ENCODE peak calls at places on chromosomes 16 and 17, in ten cellular contexts. One of them, this sample, is unnamed.

GRCh38 chr17:17387461-17388362 is 84.5 kb downstream of the NT5M start:
- DNase-seq in NT2/D1: no peak
- DNase-seq in tibial artery: no peak
- DNase-seq in AG20443: no peak
- DNase-seq in HT-29: peak; percentile 81
- DNase-seq in left cardiac atrium: no peak
- DNase-seq in foreskin keratinocyte: peak; percentile 70
- DNase-seq in stimulated activated effector memory CD8-positive, alpha-beta T cell treated with anti-CD3 and anti-CD28 coated beads, Interleukin-12 subunit alpha, Interleukin-12 subunit beta, amount 100 ng/mL, for 72 hours: no peak
- DNase-seq in cardiac muscle cell: peak; percentile 44
- DNase-seq in fibroblast of lung: no peak
- DNase-seq in this sample: no peak

GRCh38 chr17:8041980-8042379 is 3.1 kb downstream of the ALOX15B start:
- DNase-seq in fibroblast of lung: no peak
- DNase-seq in left cardiac atrium: no peak
- DNase-seq in AG20443: no peak
- DNase-seq in tibial artery: no peak
- DNase-seq in NT2/D1: no peak
- DNase-seq in foreskin keratinocyte: no peak
- DNase-seq in HT-29: no peak
- DNase-seq in cardiac muscle cell: no peak
- DNase-seq in stimulated activated effector memory CD8-positive, alpha-beta T cell treated with anti-CD3 and anti-CD28 coated beads, Interleukin-12 subunit alpha, Interleukin-12 subunit beta, amount 100 ng/mL, for 72 hours: no peak
- DNase-seq in this sample: peak; percentile 60

GRCh38 chr17:78595135-78595810 is 18.1 kb upstream of the DNAH17 start:
- DNase-seq in fibroblast of lung: no peak
- DNase-seq in left cardiac atrium: no peak
- DNase-seq in AG20443: no peak
- DNase-seq in cardiac muscle cell: no peak
- DNase-seq in HT-29: no peak
- DNase-seq in foreskin keratinocyte: no peak
- DNase-seq in NT2/D1: no peak
- DNase-seq in stimulated activated effector memory CD8-positive, alpha-beta T cell treated with anti-CD3 and anti-CD28 coated beads, Interleukin-12 subunit alpha, Interleukin-12 subunit beta, amount 100 ng/mL, for 72 hours: no peak
- DNase-seq in tibial artery: no peak
- DNase-seq in this sample: no peak

GRCh38 chr16:89366561-89367537 is 123.5 kb downstream of the ANKRD11 start:
- DNase-seq in fibroblast of lung: no peak
- DNase-seq in left cardiac atrium: no peak
- DNase-seq in HT-29: no peak
- DNase-seq in stimulated activated effector memory CD8-positive, alpha-beta T cell treated with anti-CD3 and anti-CD28 coated beads, Interleukin-12 subunit alpha, Interleukin-12 subunit beta, amount 100 ng/mL, for 72 hours: no peak
- DNase-seq in foreskin keratinocyte: peak; percentile 71
- DNase-seq in NT2/D1: no peak
- DNase-seq in cardiac muscle cell: no peak
- DNase-seq in tibial artery: no peak
- DNase-seq in AG20443: no peak
- DNase-seq in this sample: no peak

GRCh38 chr17:7558544-7559306 is at the start of gene TNFSF13:
- DNase-seq in NT2/D1: no peak
- DNase-seq in foreskin keratinocyte: no peak
- DNase-seq in tibial artery: peak; percentile 64
- DNase-seq in fibroblast of lung: no peak
- DNase-seq in stimulated activated effector memory CD8-positive, alpha-beta T cell treated with anti-CD3 and anti-CD28 coated beads, Interleukin-12 subunit alpha, Interleukin-12 subunit beta, amount 100 ng/mL, for 72 hours: peak; percentile 50
- DNase-seq in AG20443: peak; percentile 18
- DNase-seq in left cardiac atrium: peak; percentile 57
- DNase-seq in cardiac muscle cell: no peak
- DNase-seq in HT-29: no peak
- DNase-seq in this sample: no peak

GRCh38 chr17:50660042-50660886 is 25.6 kb downstream of the ABCC3 start:
- DNase-seq in cardiac muscle cell: no peak
- DNase-seq in AG20443: peak; percentile 65
- DNase-seq in left cardiac atrium: peak; percentile 65
- DNase-seq in NT2/D1: no peak
- DNase-seq in fibroblast of lung: no peak
- DNase-seq in foreskin keratinocyte: no peak
- DNase-seq in HT-29: peak; percentile 86
- DNase-seq in stimulated activated effector memory CD8-positive, alpha-beta T cell treated with anti-CD3 and anti-CD28 coated beads, Interleukin-12 subunit alpha, Interleukin-12 subunit beta, amount 100 ng/mL, for 72 hours: no peak
- DNase-seq in tibial artery: peak; percentile 54
- DNase-seq in this sample: no peak

GRCh38 chr17:75504347-75505151 is 10.8 kb downstream of the CASKIN2 start:
- DNase-seq in AG20443: peak; percentile 55
- DNase-seq in NT2/D1: peak; percentile 23
- DNase-seq in fibroblast of lung: no peak
- DNase-seq in tibial artery: no peak
- DNase-seq in HT-29: peak; percentile 48
- DNase-seq in foreskin keratinocyte: no peak
- DNase-seq in cardiac muscle cell: peak; percentile 35
- DNase-seq in stimulated activated effector memory CD8-positive, alpha-beta T cell treated with anti-CD3 and anti-CD28 coated beads, Interleukin-12 subunit alpha, Interleukin-12 subunit beta, amount 100 ng/mL, for 72 hours: peak; percentile 70
- DNase-seq in left cardiac atrium: no peak
- DNase-seq in this sample: peak; percentile 66

GRCh38 chr17:76868669-76869208 is 535 bp downstream of the MGAT5B start:
- DNase-seq in cardiac muscle cell: no peak
- DNase-seq in foreskin keratinocyte: no peak
- DNase-seq in left cardiac atrium: no peak
- DNase-seq in HT-29: no peak
- DNase-seq in NT2/D1: no peak
- DNase-seq in stimulated activated effector memory CD8-positive, alpha-beta T cell treated with anti-CD3 and anti-CD28 coated beads, Interleukin-12 subunit alpha, Interleukin-12 subunit beta, amount 100 ng/mL, for 72 hours: no peak
- DNase-seq in tibial artery: no peak
- DNase-seq in fibroblast of lung: peak; percentile 22
- DNase-seq in AG20443: peak; percentile 54
- DNase-seq in this sample: no peak

GRCh38 chr16:75198135-75198600 is 8.8 kb downstream of the CTRB2 start:
- DNase-seq in tibial artery: no peak
- DNase-seq in cardiac muscle cell: no peak
- DNase-seq in HT-29: no peak
- DNase-seq in stimulated activated effector memory CD8-positive, alpha-beta T cell treated with anti-CD3 and anti-CD28 coated beads, Interleukin-12 subunit alpha, Interleukin-12 subunit beta, amount 100 ng/mL, for 72 hours: no peak
- DNase-seq in fibroblast of lung: no peak
- DNase-seq in NT2/D1: no peak
- DNase-seq in left cardiac atrium: no peak
- DNase-seq in foreskin keratinocyte: no peak
- DNase-seq in AG20443: peak; percentile 80
- DNase-seq in this sample: no peak

GRCh38 chr17:80559688-80560290 is 15.2 kb downstream of the RPTOR start:
- DNase-seq in HT-29: no peak
- DNase-seq in foreskin keratinocyte: no peak
- DNase-seq in AG20443: no peak
- DNase-seq in stimulated activated effector memory CD8-positive, alpha-beta T cell treated with anti-CD3 and anti-CD28 coated beads, Interleukin-12 subunit alpha, Interleukin-12 subunit beta, amount 100 ng/mL, for 72 hours: no peak
- DNase-seq in cardiac muscle cell: no peak
- DNase-seq in NT2/D1: no peak
- DNase-seq in fibroblast of lung: peak; percentile 95
- DNase-seq in tibial artery: no peak
- DNase-seq in left cardiac atrium: no peak
- DNase-seq in this sample: no peak

GRCh38 chr17:16941643-16942042 is 30.3 kb downstream of the TNFRSF13B start:
- DNase-seq in fibroblast of lung: peak; percentile 46
- DNase-seq in HT-29: no peak
- DNase-seq in stimulated activated effector memory CD8-positive, alpha-beta T cell treated with anti-CD3 and anti-CD28 coated beads, Interleukin-12 subunit alpha, Interleukin-12 subunit beta, amount 100 ng/mL, for 72 hours: no peak
- DNase-seq in tibial artery: peak; percentile 10
- DNase-seq in left cardiac atrium: no peak
- DNase-seq in foreskin keratinocyte: no peak
- DNase-seq in cardiac muscle cell: no peak
- DNase-seq in AG20443: no peak
- DNase-seq in NT2/D1: no peak
- DNase-seq in this sample: no peak

GRCh38 chr16:2465653-2466415 is 5.3 kb upstream of the NTN3 start:
- DNase-seq in foreskin keratinocyte: no peak
- DNase-seq in stimulated activated effector memory CD8-positive, alpha-beta T cell treated with anti-CD3 and anti-CD28 coated beads, Interleukin-12 subunit alpha, Interleukin-12 subunit beta, amount 100 ng/mL, for 72 hours: no peak
- DNase-seq in fibroblast of lung: no peak
- DNase-seq in tibial artery: no peak
- DNase-seq in left cardiac atrium: no peak
- DNase-seq in HT-29: no peak
- DNase-seq in NT2/D1: no peak
- DNase-seq in AG20443: no peak
- DNase-seq in cardiac muscle cell: no peak
- DNase-seq in this sample: peak; percentile 68

GRCh38 chr16:64136314-64136713 is 985.5 kb downstream of the CDH11 start:
- DNase-seq in left cardiac atrium: no peak
- DNase-seq in stimulated activated effector memory CD8-positive, alpha-beta T cell treated with anti-CD3 and anti-CD28 coated beads, Interleukin-12 subunit alpha, Interleukin-12 subunit beta, amount 100 ng/mL, for 72 hours: no peak
- DNase-seq in NT2/D1: no peak
- DNase-seq in AG20443: no peak
- DNase-seq in foreskin keratinocyte: no peak
- DNase-seq in HT-29: no peak
- DNase-seq in fibroblast of lung: no peak
- DNase-seq in tibial artery: no peak
- DNase-seq in cardiac muscle cell: no peak
- DNase-seq in this sample: no peak

GRCh38 chr16:75550211-75550662 is 5.8 kb downstream of the TMEM231 start:
- DNase-seq in HT-29: peak; percentile 71
- DNase-seq in foreskin keratinocyte: peak; percentile 38
- DNase-seq in stimulated activated effector memory CD8-positive, alpha-beta T cell treated with anti-CD3 and anti-CD28 coated beads, Interleukin-12 subunit alpha, Interleukin-12 subunit beta, amount 100 ng/mL, for 72 hours: no peak
- DNase-seq in tibial artery: peak; percentile 50
- DNase-seq in NT2/D1: peak; percentile 30
- DNase-seq in cardiac muscle cell: no peak
- DNase-seq in fibroblast of lung: peak; percentile 55
- DNase-seq in AG20443: peak; percentile 36
- DNase-seq in left cardiac atrium: peak; percentile 37
- DNase-seq in this sample: peak; percentile 73

GRCh38 chr17:3657874-3658783 is 10.2 kb downstream of the TAX1BP3 start:
- DNase-seq in cardiac muscle cell: no peak
- DNase-seq in NT2/D1: no peak
- DNase-seq in HT-29: no peak
- DNase-seq in foreskin keratinocyte: peak; percentile 11
- DNase-seq in tibial artery: no peak
- DNase-seq in stimulated activated effector memory CD8-positive, alpha-beta T cell treated with anti-CD3 and anti-CD28 coated beads, Interleukin-12 subunit alpha, Interleukin-12 subunit beta, amount 100 ng/mL, for 72 hours: no peak
- DNase-seq in left cardiac atrium: no peak
- DNase-seq in fibroblast of lung: no peak
- DNase-seq in AG20443: no peak
- DNase-seq in this sample: no peak

GRCh38 chr17:80990921-80991644 is 558 bp upstream of the CHMP6 start:
- DNase-seq in cardiac muscle cell: no peak
- DNase-seq in NT2/D1: no peak
- DNase-seq in AG20443: no peak
- DNase-seq in stimulated activated effector memory CD8-positive, alpha-beta T cell treated with anti-CD3 and anti-CD28 coated beads, Interleukin-12 subunit alpha, Interleukin-12 subunit beta, amount 100 ng/mL, for 72 hours: no peak
- DNase-seq in HT-29: peak; percentile 18
- DNase-seq in foreskin keratinocyte: no peak
- DNase-seq in tibial artery: no peak
- DNase-seq in left cardiac atrium: no peak
- DNase-seq in fibroblast of lung: no peak
- DNase-seq in this sample: no peak

GRCh38 chr17:3513305-3514035 is 37.7 kb downstream of the ASPA start:
- DNase-seq in tibial artery: no peak
- DNase-seq in NT2/D1: no peak
- DNase-seq in AG20443: no peak
- DNase-seq in cardiac muscle cell: no peak
- DNase-seq in HT-29: no peak
- DNase-seq in fibroblast of lung: no peak
- DNase-seq in left cardiac atrium: no peak
- DNase-seq in stimulated activated effector memory CD8-positive, alpha-beta T cell treated with anti-CD3 and anti-CD28 coated beads, Interleukin-12 subunit alpha, Interleukin-12 subunit beta, amount 100 ng/mL, for 72 hours: no peak
- DNase-seq in foreskin keratinocyte: no peak
- DNase-seq in this sample: no peak

GRCh38 chr17:79852748-79853147 is 13.5 kb upstream of the CBX4 start:
- DNase-seq in tibial artery: no peak
- DNase-seq in foreskin keratinocyte: peak; percentile 82
- DNase-seq in HT-29: peak; percentile 35
- DNase-seq in cardiac muscle cell: no peak
- DNase-seq in AG20443: peak; percentile 33
- DNase-seq in fibroblast of lung: peak; percentile 81
- DNase-seq in stimulated activated effector memory CD8-positive, alpha-beta T cell treated with anti-CD3 and anti-CD28 coated beads, Interleukin-12 subunit alpha, Interleukin-12 subunit beta, amount 100 ng/mL, for 72 hours: no peak
- DNase-seq in left cardiac atrium: no peak
- DNase-seq in NT2/D1: no peak
- DNase-seq in this sample: peak; percentile 57

GRCh38 chr16:11668590-11669379 is 530 bp downstream of the SNN start:
- DNase-seq in tibial artery: no peak
- DNase-seq in stimulated activated effector memory CD8-positive, alpha-beta T cell treated with anti-CD3 and anti-CD28 coated beads, Interleukin-12 subunit alpha, Interleukin-12 subunit beta, amount 100 ng/mL, for 72 hours: no peak
- DNase-seq in cardiac muscle cell: no peak
- DNase-seq in HT-29: no peak
- DNase-seq in left cardiac atrium: peak; percentile 48
- DNase-seq in foreskin keratinocyte: no peak
- DNase-seq in fibroblast of lung: no peak
- DNase-seq in AG20443: peak; percentile 48
- DNase-seq in NT2/D1: no peak
- DNase-seq in this sample: no peak

GRCh38 chr16:71900336-71900735 is 5.0 kb downstream of the IST1 start:
- DNase-seq in tibial artery: no peak
- DNase-seq in foreskin keratinocyte: no peak
- DNase-seq in stimulated activated effector memory CD8-positive, alpha-beta T cell treated with anti-CD3 and anti-CD28 coated beads, Interleukin-12 subunit alpha, Interleukin-12 subunit beta, amount 100 ng/mL, for 72 hours: no peak
- DNase-seq in AG20443: no peak
- DNase-seq in cardiac muscle cell: no peak
- DNase-seq in fibroblast of lung: peak; percentile 2
- DNase-seq in NT2/D1: no peak
- DNase-seq in HT-29: no peak
- DNase-seq in left cardiac atrium: no peak
- DNase-seq in this sample: no peak

GRCh38 chr16:84884311-84885023 is 64.7 kb downstream of the CRISPLD2 start:
- DNase-seq in fibroblast of lung: no peak
- DNase-seq in tibial artery: no peak
- DNase-seq in foreskin keratinocyte: peak; percentile 11
- DNase-seq in NT2/D1: no peak
- DNase-seq in AG20443: no peak
- DNase-seq in left cardiac atrium: peak; percentile 59
- DNase-seq in cardiac muscle cell: peak; percentile 10
- DNase-seq in stimulated activated effector memory CD8-positive, alpha-beta T cell treated with anti-CD3 and anti-CD28 coated beads, Interleukin-12 subunit alpha, Interleukin-12 subunit beta, amount 100 ng/mL, for 72 hours: no peak
- DNase-seq in HT-29: peak; percentile 12
- DNase-seq in this sample: no peak

GRCh38 chr17:8894673-8895578 is 27.5 kb upstream of the PIK3R6 start:
- DNase-seq in tibial artery: peak; percentile 70
- DNase-seq in fibroblast of lung: peak; percentile 59
- DNase-seq in AG20443: peak; percentile 88
- DNase-seq in stimulated activated effector memory CD8-positive, alpha-beta T cell treated with anti-CD3 and anti-CD28 coated beads, Interleukin-12 subunit alpha, Interleukin-12 subunit beta, amount 100 ng/mL, for 72 hours: no peak
- DNase-seq in foreskin keratinocyte: peak; percentile 47
- DNase-seq in NT2/D1: peak; percentile 48
- DNase-seq in cardiac muscle cell: peak; percentile 73
- DNase-seq in HT-29: peak; percentile 47
- DNase-seq in left cardiac atrium: peak; percentile 43
- DNase-seq in this sample: peak; percentile 83

GRCh38 chr17:36592316-36592710 is 634 bp downstream of the DHRS11 start:
- DNase-seq in cardiac muscle cell: peak; percentile 23
- DNase-seq in fibroblast of lung: peak; percentile 28
- DNase-seq in tibial artery: no peak
- DNase-seq in NT2/D1: no peak
- DNase-seq in AG20443: peak; percentile 44
- DNase-seq in left cardiac atrium: no peak
- DNase-seq in stimulated activated effector memory CD8-positive, alpha-beta T cell treated with anti-CD3 and anti-CD28 coated beads, Interleukin-12 subunit alpha, Interleukin-12 subunit beta, amount 100 ng/mL, for 72 hours: no peak
- DNase-seq in HT-29: no peak
- DNase-seq in foreskin keratinocyte: peak; percentile 6
- DNase-seq in this sample: peak; percentile 59

GRCh38 chr17:10265100-10265810 is 66.8 kb upstream of the GAS7 start:
- DNase-seq in NT2/D1: no peak
- DNase-seq in HT-29: no peak
- DNase-seq in AG20443: peak; percentile 79
- DNase-seq in stimulated activated effector memory CD8-positive, alpha-beta T cell treated with anti-CD3 and anti-CD28 coated beads, Interleukin-12 subunit alpha, Interleukin-12 subunit beta, amount 100 ng/mL, for 72 hours: no peak
- DNase-seq in cardiac muscle cell: no peak
- DNase-seq in fibroblast of lung: peak; percentile 2
- DNase-seq in tibial artery: no peak
- DNase-seq in foreskin keratinocyte: no peak
- DNase-seq in left cardiac atrium: no peak
- DNase-seq in this sample: no peak

GRCh38 chr16:75233611-75233938 is 14.8 kb downstream of the CTRB1 start:
- DNase-seq in tibial artery: no peak
- DNase-seq in cardiac muscle cell: no peak
- DNase-seq in foreskin keratinocyte: no peak
- DNase-seq in fibroblast of lung: no peak
- DNase-seq in stimulated activated effector memory CD8-positive, alpha-beta T cell treated with anti-CD3 and anti-CD28 coated beads, Interleukin-12 subunit alpha, Interleukin-12 subunit beta, amount 100 ng/mL, for 72 hours: no peak
- DNase-seq in AG20443: no peak
- DNase-seq in HT-29: no peak
- DNase-seq in left cardiac atrium: no peak
- DNase-seq in NT2/D1: no peak
- DNase-seq in this sample: no peak

GRCh38 chr17:35214192-35214591 is 20.0 kb upstream of the SLC35G3 start:
- DNase-seq in fibroblast of lung: no peak
- DNase-seq in left cardiac atrium: no peak
- DNase-seq in foreskin keratinocyte: no peak
- DNase-seq in HT-29: no peak
- DNase-seq in tibial artery: no peak
- DNase-seq in AG20443: no peak
- DNase-seq in NT2/D1: no peak
- DNase-seq in cardiac muscle cell: no peak
- DNase-seq in stimulated activated effector memory CD8-positive, alpha-beta T cell treated with anti-CD3 and anti-CD28 coated beads, Interleukin-12 subunit alpha, Interleukin-12 subunit beta, amount 100 ng/mL, for 72 hours: no peak
- DNase-seq in this sample: no peak

GRCh38 chr17:72810991-72811508 is 281.4 kb downstream of the SLC39A11 start:
- DNase-seq in fibroblast of lung: no peak
- DNase-seq in left cardiac atrium: no peak
- DNase-seq in stimulated activated effector memory CD8-positive, alpha-beta T cell treated with anti-CD3 and anti-CD28 coated beads, Interleukin-12 subunit alpha, Interleukin-12 subunit beta, amount 100 ng/mL, for 72 hours: no peak
- DNase-seq in foreskin keratinocyte: no peak
- DNase-seq in NT2/D1: no peak
- DNase-seq in tibial artery: no peak
- DNase-seq in cardiac muscle cell: no peak
- DNase-seq in HT-29: no peak
- DNase-seq in AG20443: no peak
- DNase-seq in this sample: no peak

GRCh38 chr17:59392973-59393679 is 61.7 kb downstream of the YPEL2 start:
- DNase-seq in AG20443: no peak
- DNase-seq in left cardiac atrium: no peak
- DNase-seq in stimulated activated effector memory CD8-positive, alpha-beta T cell treated with anti-CD3 and anti-CD28 coated beads, Interleukin-12 subunit alpha, Interleukin-12 subunit beta, amount 100 ng/mL, for 72 hours: no peak
- DNase-seq in cardiac muscle cell: no peak
- DNase-seq in foreskin keratinocyte: no peak
- DNase-seq in HT-29: no peak
- DNase-seq in tibial artery: no peak
- DNase-seq in fibroblast of lung: no peak
- DNase-seq in NT2/D1: no peak
- DNase-seq in this sample: no peak